ENCODE peak calls at places on chromosomes 6 and 20, in ten cellular contexts. U, F, E, P, T, I, V, O, D and Y are unnamed samples.

GRCh38 chr6:80363501-80363900 is 257.0 kb downstream of the BCKDHB start:
- DNase-seq in U (no peak), F (no peak), E (no peak), P (no peak), T (no peak), I (no peak), V (no peak), O (no peak), D (no peak), Y (no peak)

GRCh38 chr6:150314230-150315188 is 54.3 kb upstream of the IYD start:
- DNase-seq in U (no peak), F (no peak), E (no peak), P (no peak), T (no peak), I (no peak), V (no peak), O (no peak), D (no peak), Y (no peak)

GRCh38 chr20:10637062-10637559 is 36.7 kb downstream of the JAG1 start:
- DNase-seq in U (no peak), F (no peak), E (no peak), P (no peak), T (peak; percentile 87), I (peak; percentile 85), V (no peak), O (no peak), D (no peak), Y (no peak)

GRCh38 chr6:46863791-46864190 is 57.9 kb downstream of the ADGRF5 start:
- DNase-seq in U (no peak), F (no peak), E (no peak), P (no peak), T (no peak), I (no peak), V (no peak), O (no peak), D (no peak), Y (no peak)

GRCh38 chr6:64084201-64084663 is 448.6 kb downstream of the PHF3 start:
- DNase-seq in U (peak; percentile 53), F (no peak), E (no peak), P (no peak), T (no peak), I (no peak), V (no peak), O (no peak), D (peak; percentile 17), Y (no peak)

GRCh38 chr6:26045046-26045938 is 41.9 kb upstream of the HFE start:
- DNase-seq in U (no peak), F (peak; percentile 86), E (peak; percentile 65), P (no peak), T (peak; percentile 91), I (peak; percentile 94), V (peak; percentile 61), O (no peak), D (peak; percentile 80), Y (peak; percentile 66)

GRCh38 chr20:38304845-38305447 is 990 bp downstream of the BPI start:
- DNase-seq in U (no peak), F (no peak), E (no peak), P (no peak), T (no peak), I (no peak), V (no peak), O (peak; percentile 71), D (no peak), Y (no peak)

GRCh38 chr20:57498425-57499400 is 26.2 kb downstream of the CTCFL start:
- DNase-seq in U (peak; percentile 41), F (no peak), E (no peak), P (no peak), T (no peak), I (no peak), V (peak; percentile 43), O (peak; percentile 72), D (no peak), Y (no peak)

GRCh38 chr6:7674291-7674690 is 51.6 kb upstream of the BMP6 start:
- DNase-seq in U (no peak), F (no peak), E (no peak), P (no peak), T (no peak), I (no peak), V (no peak), O (no peak), D (no peak), Y (no peak)

GRCh38 chr6:117521785-117522502 is 39.5 kb downstream of the DCBLD1 start:
- DNase-seq in U (no peak), F (no peak), E (no peak), P (no peak), T (no peak), I (no peak), V (no peak), O (no peak), D (no peak), Y (no peak)

GRCh38 chr20:59017493-59018231 is 1.6 kb upstream of the TUBB1 start:
- DNase-seq in U (no peak), F (no peak), E (no peak), P (no peak), T (no peak), I (peak; percentile 50), V (no peak), O (no peak), D (no peak), Y (no peak)

GRCh38 chr6:141594874-141595273 is 537.9 kb upstream of the GJE1 start:
- DNase-seq in U (no peak), F (no peak), E (no peak), P (no peak), T (no peak), I (no peak), V (no peak), O (no peak), D (no peak), Y (no peak)

GRCh38 chr20:14189794-14190402 is 147.5 kb downstream of the FLRT3 start:
- DNase-seq in U (peak; percentile 67), F (no peak), E (no peak), P (no peak), T (no peak), I (no peak), V (no peak), O (no peak), D (no peak), Y (no peak)

GRCh38 chr6:111978826-111979225 is 75.1 kb upstream of the CCN6 start:
- DNase-seq in U (no peak), F (no peak), E (no peak), P (no peak), T (no peak), I (no peak), V (no peak), O (no peak), D (no peak), Y (no peak)

GRCh38 chr6:127813682-127814027 is 87.2 kb downstream of the THEMIS start:
- DNase-seq in U (no peak), F (no peak), E (no peak), P (no peak), T (no peak), I (no peak), V (no peak), O (no peak), D (no peak), Y (no peak)

GRCh38 chr6:36929607-36930006 is 24.9 kb upstream of the PI16 start:
- DNase-seq in U (no peak), F (no peak), E (no peak), P (no peak), T (no peak), I (no peak), V (no peak), O (no peak), D (no peak), Y (no peak)

GRCh38 chr20:43744121-43744520 is 17.3 kb upstream of the GTSF1L start:
- DNase-seq in U (peak; percentile 27), F (no peak), E (no peak), P (no peak), T (no peak), I (no peak), V (no peak), O (no peak), D (no peak), Y (no peak)

GRCh38 chr20:33437141-33437911 is 6.2 kb downstream of the SNTA1 start:
- DNase-seq in U (peak; percentile 26), F (peak; percentile 79), E (no peak), P (no peak), T (peak; percentile 88), I (no peak), V (no peak), O (no peak), D (no peak), Y (peak; percentile 64)

DNA sequence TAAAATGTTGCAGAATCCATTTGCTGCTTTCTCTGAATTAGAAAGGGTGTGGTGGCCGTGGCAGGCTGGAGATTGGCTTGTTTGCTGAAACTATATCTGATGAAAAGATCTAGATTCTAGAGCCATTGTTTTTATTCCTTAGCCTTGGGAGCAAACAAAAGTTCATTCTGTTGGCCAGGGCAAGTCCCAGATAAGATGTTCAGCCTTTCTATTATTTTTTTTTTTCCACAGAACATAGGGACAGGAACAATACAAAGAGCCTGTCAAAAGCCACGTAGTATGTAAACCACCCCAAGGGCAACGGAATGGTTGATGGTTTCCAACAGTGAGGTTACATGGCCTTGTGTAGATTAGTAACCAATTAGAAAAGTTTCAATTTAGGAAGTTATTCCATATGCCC is 119.9 kb upstream of the SLC22A16 start:
- DNase-seq in U (no peak), F (no peak), E (no peak), P (no peak), T (no peak), I (no peak), V (no peak), O (no peak), D (no peak), Y (no peak)
- H3K27ac ChIP-seq in U (no peak overlapping the region), F (no peak overlapping the region), E (no peak overlapping the region), P (no peak overlapping the region), T (no peak overlapping the region), I (no peak overlapping the region), V (no peak overlapping the region), O (no peak overlapping the region), D (no peak overlapping the region), Y (peak overlapping the region; percentile 50)

DNA sequence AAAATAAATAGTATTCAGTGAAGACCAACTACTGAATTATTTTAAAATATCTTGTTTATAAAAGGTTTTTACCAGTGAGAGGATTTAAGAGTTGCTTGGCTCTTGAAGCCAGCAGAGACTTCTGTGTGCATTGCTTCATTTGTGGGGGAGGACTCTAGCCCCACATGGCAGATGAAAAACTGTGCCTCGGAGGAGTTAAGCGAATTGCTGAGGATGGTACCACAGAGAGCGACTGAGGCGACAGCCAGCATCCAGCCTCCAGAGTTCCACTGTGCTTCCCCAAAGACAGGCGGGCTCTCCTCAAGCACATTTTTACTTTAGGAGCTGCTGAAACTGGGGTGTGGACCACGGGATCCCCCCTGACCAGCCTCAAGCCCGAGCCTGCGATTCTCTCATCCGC is 80.7 kb downstream of the THBS2 start:
- DNase-seq in U (no peak), F (no peak), E (no peak), P (no peak), T (peak; percentile 59), I (no peak), V (no peak), O (no peak), D (no peak), Y (no peak)
- H3K27ac ChIP-seq in U (no peak overlapping the region), F (peak overlapping the region; percentile 71), E (no peak overlapping the region), P (no peak overlapping the region), T (peak overlapping the region; percentile 87), I (no peak overlapping the region), V (no peak overlapping the region), O (no peak overlapping the region), D (peak overlapping the region; percentile 30), Y (no peak overlapping the region)

GRCh38 chr6:4692664-4693063 is 83.5 kb upstream of the CDYL start:
- DNase-seq in U (no peak), F (no peak), E (no peak), P (no peak), T (no peak), I (no peak), V (no peak), O (no peak), D (no peak), Y (no peak)
- H3K27ac ChIP-seq in U (no peak overlapping the region), F (no peak overlapping the region), E (no peak overlapping the region), P (no peak overlapping the region), T (no peak overlapping the region), I (no peak overlapping the region), V (no peak overlapping the region), O (no peak overlapping the region), D (no peak overlapping the region), Y (no peak overlapping the region)

GRCh38 chr6:32609391-32609730 is 19.7 kb upstream of the HLA-DRB1 start:
- DNase-seq in U (no peak), F (no peak), E (no peak), P (no peak), T (no peak), I (no peak), V (no peak), O (no peak), D (no peak), Y (no peak)
- H3K27ac ChIP-seq in U (peak overlapping the region; percentile 41), F (peak overlapping the region; percentile 46), E (peak overlapping the region; percentile 81), P (no peak overlapping the region), T (no peak overlapping the region), I (no peak overlapping the region), V (peak overlapping the region; percentile 29), O (no peak overlapping the region), D (no peak overlapping the region), Y (no peak overlapping the region)